ENCODE peak calls at places on chromosome 20, in nine cellular contexts. One of them, this sample, is unnamed.

GRCh38 chr20:51678041-51678697 is 90.0 kb downstream of the ATP9A start:
- DNase-seq in A549: no peak
- DNase-seq in fibroblast of the aortic adventitia: no peak
- DNase-seq in fibroblast of pulmonary artery: peak
- DNase-seq in AG04449: no peak
- DNase-seq in NB4: no peak
- DNase-seq in A673: no peak
- DNase-seq in fibroblast of mammary gland: no peak
- DNase-seq in left ventricle myocardium inferior: no peak
- DNase-seq in this sample: peak

GRCh38 chr20:52945862-52946522 is 26.2 kb upstream of the TSHZ2 start:
- DNase-seq in fibroblast of mammary gland: no peak
- DNase-seq in NB4: no peak
- DNase-seq in A549: no peak
- DNase-seq in left ventricle myocardium inferior: no peak
- DNase-seq in A673: no peak
- DNase-seq in AG04449: no peak
- DNase-seq in fibroblast of the aortic adventitia: no peak
- DNase-seq in fibroblast of pulmonary artery: no peak
- DNase-seq in this sample: no peak

GRCh38 chr20:17228624-17229061 is 1.8 kb downstream of the PCSK2 start:
- DNase-seq in A549: no peak
- DNase-seq in fibroblast of the aortic adventitia: no peak
- DNase-seq in AG04449: no peak
- DNase-seq in left ventricle myocardium inferior: no peak
- DNase-seq in fibroblast of pulmonary artery: no peak
- DNase-seq in fibroblast of mammary gland: no peak
- DNase-seq in NB4: no peak
- DNase-seq in A673: peak
- DNase-seq in this sample: no peak

GRCh38 chr20:19071902-19072498 is 140.4 kb upstream of the SLC24A3 start:
- DNase-seq in A673: no peak
- DNase-seq in AG04449: no peak
- DNase-seq in left ventricle myocardium inferior: no peak
- DNase-seq in fibroblast of pulmonary artery: no peak
- DNase-seq in NB4: no peak
- DNase-seq in fibroblast of the aortic adventitia: no peak
- DNase-seq in fibroblast of mammary gland: no peak
- DNase-seq in A549: no peak
- DNase-seq in this sample: no peak

GRCh38 chr20:48959902-48960550 is 38.5 kb downstream of the ARFGEF2 start:
- DNase-seq in A673: no peak
- DNase-seq in NB4: peak
- DNase-seq in AG04449: no peak
- DNase-seq in left ventricle myocardium inferior: no peak
- DNase-seq in A549: no peak
- DNase-seq in fibroblast of pulmonary artery: peak
- DNase-seq in fibroblast of mammary gland: peak
- DNase-seq in fibroblast of the aortic adventitia: no peak
- DNase-seq in this sample: no peak

GRCh38 chr20:54532573-54532972 is 57.2 kb downstream of the DOK5 start:
- DNase-seq in fibroblast of the aortic adventitia: no peak
- DNase-seq in left ventricle myocardium inferior: no peak
- DNase-seq in fibroblast of mammary gland: no peak
- DNase-seq in fibroblast of pulmonary artery: no peak
- DNase-seq in AG04449: no peak
- DNase-seq in A549: no peak
- DNase-seq in NB4: no peak
- DNase-seq in A673: no peak
- DNase-seq in this sample: no peak

GRCh38 chr20:22490287-22491187 is 93.8 kb downstream of the FOXA2 start:
- DNase-seq in fibroblast of pulmonary artery: peak
- DNase-seq in A673: no peak
- DNase-seq in fibroblast of mammary gland: peak
- DNase-seq in left ventricle myocardium inferior: no peak
- DNase-seq in NB4: peak
- DNase-seq in A549: peak
- DNase-seq in AG04449: no peak
- DNase-seq in fibroblast of the aortic adventitia: peak
- DNase-seq in this sample: no peak

GRCh38 chr20:64253443-64253842 is 2.1 kb upstream of the PCMTD2 start:
- DNase-seq in fibroblast of mammary gland: no peak
- DNase-seq in A549: no peak
- DNase-seq in fibroblast of pulmonary artery: no peak
- DNase-seq in fibroblast of the aortic adventitia: no peak
- DNase-seq in A673: no peak
- DNase-seq in AG04449: no peak
- DNase-seq in left ventricle myocardium inferior: no peak
- DNase-seq in NB4: no peak
- DNase-seq in this sample: no peak

GRCh38 chr20:3339076-3339475 is 68.4 kb downstream of the DNAAF9 start:
- DNase-seq in NB4: no peak
- DNase-seq in left ventricle myocardium inferior: no peak
- DNase-seq in AG04449: no peak
- DNase-seq in fibroblast of pulmonary artery: no peak
- DNase-seq in fibroblast of mammary gland: no peak
- DNase-seq in A673: no peak
- DNase-seq in fibroblast of the aortic adventitia: no peak
- DNase-seq in A549: no peak
- DNase-seq in this sample: no peak

GRCh38 chr20:59611286-59611685 is 6.9 kb downstream of the PHACTR3 start:
- DNase-seq in left ventricle myocardium inferior: peak
- DNase-seq in fibroblast of mammary gland: no peak
- DNase-seq in fibroblast of pulmonary artery: no peak
- DNase-seq in A673: no peak
- DNase-seq in AG04449: no peak
- DNase-seq in A549: no peak
- DNase-seq in fibroblast of the aortic adventitia: no peak
- DNase-seq in NB4: no peak
- DNase-seq in this sample: no peak

GRCh38 chr20:57998981-57999464 is 229.4 kb downstream of the ANKRD60 start:
- DNase-seq in fibroblast of mammary gland: no peak
- DNase-seq in NB4: no peak
- DNase-seq in fibroblast of pulmonary artery: no peak
- DNase-seq in A549: no peak
- DNase-seq in left ventricle myocardium inferior: no peak
- DNase-seq in fibroblast of the aortic adventitia: no peak
- DNase-seq in AG04449: no peak
- DNase-seq in A673: no peak
- DNase-seq in this sample: no peak

GRCh38 chr20:8509809-8510208 is 377.7 kb downstream of the PLCB1 start:
- DNase-seq in A673: no peak
- DNase-seq in fibroblast of mammary gland: peak
- DNase-seq in AG04449: no peak
- DNase-seq in fibroblast of the aortic adventitia: peak
- DNase-seq in NB4: no peak
- DNase-seq in A549: no peak
- DNase-seq in left ventricle myocardium inferior: no peak
- DNase-seq in fibroblast of pulmonary artery: peak
- DNase-seq in this sample: no peak

GRCh38 chr20:46592580-46593362 is 42.3 kb upstream of the OCSTAMP start:
- DNase-seq in A549: no peak
- DNase-seq in NB4: peak
- DNase-seq in fibroblast of the aortic adventitia: no peak
- DNase-seq in left ventricle myocardium inferior: no peak
- DNase-seq in AG04449: no peak
- DNase-seq in fibroblast of mammary gland: no peak
- DNase-seq in fibroblast of pulmonary artery: no peak
- DNase-seq in A673: no peak
- DNase-seq in this sample: no peak
- TF ChIP-seq CTCF in A549: no peak
- TF ChIP-seq CTCF in NB4: peak
- TF ChIP-seq CTCF in fibroblast of the aortic adventitia: no peak
- TF ChIP-seq CTCF in left ventricle myocardium inferior: no peak
- TF ChIP-seq CTCF in AG04449: no peak
- TF ChIP-seq CTCF in fibroblast of mammary gland: no peak
- TF ChIP-seq CTCF in fibroblast of pulmonary artery: no peak
- TF ChIP-seq CTCF in A673: no peak
- TF ChIP-seq CTCF in this sample: no peak

GRCh38 chr20:14342910-14343309 is 5.5 kb upstream of the FLRT3 start:
- DNase-seq in A673: no peak
- DNase-seq in fibroblast of pulmonary artery: no peak
- DNase-seq in fibroblast of the aortic adventitia: no peak
- DNase-seq in left ventricle myocardium inferior: no peak
- DNase-seq in NB4: no peak
- DNase-seq in A549: no peak
- DNase-seq in AG04449: no peak
- DNase-seq in fibroblast of mammary gland: no peak
- DNase-seq in this sample: no peak

GRCh38 chr20:14343658-14344057 is 6.2 kb upstream of the FLRT3 start:
- DNase-seq in fibroblast of pulmonary artery: no peak
- DNase-seq in AG04449: no peak
- DNase-seq in A673: no peak
- DNase-seq in A549: no peak
- DNase-seq in fibroblast of mammary gland: no peak
- DNase-seq in left ventricle myocardium inferior: no peak
- DNase-seq in fibroblast of the aortic adventitia: no peak
- DNase-seq in NB4: no peak
- DNase-seq in this sample: no peak

GRCh38 chr20:14344746-14345145 is 7.3 kb upstream of the FLRT3 start:
- DNase-seq in fibroblast of pulmonary artery: peak
- DNase-seq in NB4: no peak
- DNase-seq in A673: no peak
- DNase-seq in A549: peak
- DNase-seq in fibroblast of the aortic adventitia: no peak
- DNase-seq in fibroblast of mammary gland: no peak
- DNase-seq in left ventricle myocardium inferior: no peak
- DNase-seq in AG04449: no peak
- DNase-seq in this sample: no peak

GRCh38 chr20:14337400-14338171 is at the start of gene FLRT3:
- DNase-seq in fibroblast of mammary gland: peak
- DNase-seq in left ventricle myocardium inferior: peak
- DNase-seq in fibroblast of the aortic adventitia: peak
- DNase-seq in A673: peak
- DNase-seq in NB4: peak
- DNase-seq in A549: peak
- DNase-seq in AG04449: peak
- DNase-seq in fibroblast of pulmonary artery: peak
- DNase-seq in this sample: peak

DNA sequence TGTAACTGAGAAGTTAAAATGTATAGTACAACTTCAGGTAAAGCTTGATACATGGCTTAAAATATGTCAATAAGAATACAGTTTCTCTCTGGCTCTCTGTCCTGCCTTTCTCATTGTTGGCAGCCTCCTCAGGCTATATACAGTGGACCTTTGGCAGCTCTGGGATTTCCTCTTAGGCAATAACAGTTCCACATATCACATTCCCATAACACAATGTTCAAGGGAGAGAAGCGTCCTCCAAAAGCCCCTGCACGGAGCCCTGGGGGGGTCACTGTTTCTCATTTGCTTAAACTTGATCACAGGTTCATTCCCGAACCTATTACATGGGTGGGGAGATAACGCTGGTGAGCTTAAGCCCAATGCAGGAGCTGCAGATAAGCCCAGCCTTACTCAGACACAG is 4.4 kb upstream of the FLRT3 start:
- DNase-seq in fibroblast of pulmonary artery: peak
- DNase-seq in fibroblast of mammary gland: peak
- DNase-seq in left ventricle myocardium inferior: no peak
- DNase-seq in NB4: no peak
- DNase-seq in fibroblast of the aortic adventitia: peak
- DNase-seq in A673: no peak
- DNase-seq in AG04449: no peak
- DNase-seq in A549: no peak
- DNase-seq in this sample: no peak
- H3K4me3 ChIP-seq in fibroblast of pulmonary artery: no peak
- H3K4me3 ChIP-seq in fibroblast of mammary gland: no peak
- H3K4me3 ChIP-seq in left ventricle myocardium inferior: no peak
- H3K4me3 ChIP-seq in NB4: no peak
- H3K4me3 ChIP-seq in fibroblast of the aortic adventitia: no peak
- H3K4me3 ChIP-seq in A673: no peak
- H3K4me3 ChIP-seq in AG04449: no peak
- H3K4me3 ChIP-seq in A549: no peak
- H3K4me3 ChIP-seq in this sample: no peak

GRCh38 chr20:10356628-10357027 is 77.4 kb downstream of the MKKS start:
- DNase-seq in NB4: no peak
- DNase-seq in AG04449: no peak
- DNase-seq in fibroblast of mammary gland: no peak
- DNase-seq in A673: no peak
- DNase-seq in left ventricle myocardium inferior: no peak
- DNase-seq in fibroblast of the aortic adventitia: no peak
- DNase-seq in A549: no peak
- DNase-seq in fibroblast of pulmonary artery: no peak
- DNase-seq in this sample: no peak

GRCh38 chr20:10357061-10357708 is 76.8 kb downstream of the MKKS start:
- DNase-seq in fibroblast of pulmonary artery: no peak
- DNase-seq in A549: no peak
- DNase-seq in NB4: peak
- DNase-seq in AG04449: no peak
- DNase-seq in fibroblast of the aortic adventitia: no peak
- DNase-seq in fibroblast of mammary gland: peak
- DNase-seq in left ventricle myocardium inferior: no peak
- DNase-seq in A673: no peak
- DNase-seq in this sample: no peak

GRCh38 chr20:10360878-10361277 is 73.1 kb downstream of the MKKS start:
- DNase-seq in left ventricle myocardium inferior: no peak
- DNase-seq in NB4: no peak
- DNase-seq in AG04449: no peak
- DNase-seq in fibroblast of mammary gland: no peak
- DNase-seq in fibroblast of pulmonary artery: no peak
- DNase-seq in A673: no peak
- DNase-seq in A549: no peak
- DNase-seq in fibroblast of the aortic adventitia: peak
- DNase-seq in this sample: peak

GRCh38 chr20:10359621-10360040 is 74.4 kb downstream of the MKKS start:
- DNase-seq in fibroblast of pulmonary artery: peak
- DNase-seq in fibroblast of mammary gland: no peak
- DNase-seq in A673: no peak
- DNase-seq in AG04449: no peak
- DNase-seq in NB4: no peak
- DNase-seq in left ventricle myocardium inferior: no peak
- DNase-seq in A549: no peak
- DNase-seq in fibroblast of the aortic adventitia: peak
- DNase-seq in this sample: peak

DNA sequence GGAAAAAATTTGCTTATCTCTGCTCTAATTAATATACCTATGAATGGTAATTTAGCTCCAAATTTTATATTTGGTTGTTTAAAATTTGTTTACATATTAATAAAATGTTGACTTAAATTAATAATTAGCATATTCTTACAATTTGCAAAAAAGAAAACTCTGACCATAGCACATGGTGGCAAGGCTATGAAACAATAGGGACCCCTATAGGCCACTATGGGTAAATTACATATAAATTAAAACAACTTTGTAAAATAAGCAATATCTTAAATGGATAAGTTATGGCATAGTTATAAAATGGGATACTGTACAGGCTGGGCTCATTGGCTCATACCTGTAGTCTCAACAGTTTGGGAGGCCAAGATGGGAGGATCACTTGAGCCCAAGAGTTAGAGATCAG is 76.0 kb downstream of the MKKS start:
- DNase-seq in A549: no peak
- DNase-seq in fibroblast of the aortic adventitia: peak
- DNase-seq in A673: peak
- DNase-seq in NB4: no peak
- DNase-seq in fibroblast of mammary gland: peak
- DNase-seq in left ventricle myocardium inferior: no peak
- DNase-seq in fibroblast of pulmonary artery: peak
- DNase-seq in AG04449: no peak
- DNase-seq in this sample: no peak
- TF ChIP-seq CTCF in A549: peak
- TF ChIP-seq CTCF in fibroblast of the aortic adventitia: peak
- TF ChIP-seq CTCF in A673: peak
- TF ChIP-seq CTCF in NB4: no peak
- TF ChIP-seq CTCF in fibroblast of mammary gland: peak
- TF ChIP-seq CTCF in left ventricle myocardium inferior: peak
- TF ChIP-seq CTCF in fibroblast of pulmonary artery: peak
- TF ChIP-seq CTCF in AG04449: no peak
- TF ChIP-seq CTCF in this sample: peak

GRCh38 chr20:50193851-50194830 is 3.5 kb downstream of the CEBPB start:
- DNase-seq in fibroblast of mammary gland: peak
- DNase-seq in AG04449: no peak
- DNase-seq in fibroblast of the aortic adventitia: peak
- DNase-seq in NB4: no peak
- DNase-seq in A673: no peak
- DNase-seq in fibroblast of pulmonary artery: peak
- DNase-seq in left ventricle myocardium inferior: no peak
- DNase-seq in A549: no peak
- DNase-seq in this sample: peak
- H3K4me3 ChIP-seq in fibroblast of mammary gland: peak
- H3K4me3 ChIP-seq in AG04449: peak
- H3K4me3 ChIP-seq in fibroblast of the aortic adventitia: peak
- H3K4me3 ChIP-seq in NB4: no peak
- H3K4me3 ChIP-seq in A673: peak
- H3K4me3 ChIP-seq in fibroblast of pulmonary artery: peak
- H3K4me3 ChIP-seq in left ventricle myocardium inferior: peak
- H3K4me3 ChIP-seq in A549: peak
- H3K4me3 ChIP-seq in this sample: peak

This sample was measured in astrocyte of the spinal cord.